ENCODE peak calls at places on chromosomes 5 and 9, in four cellular contexts. S is heart left ventricle, Q is left ventricle myocardium inferior, Z is HCT116. K is an unnamed sample.

GRCh38 chr5:103648086-103648485 is 85.5 kb upstream of the NUDT12 start:
- DNase-seq in S (no peak), Q (no peak), Z (no peak), K (no peak)

GRCh38 chr9:132556226-132556625 is 26.2 kb upstream of the BARHL1 start:
- DNase-seq in S (no peak), Q (no peak), Z (no peak), K (no peak)

GRCh38 chr5:27472000-27472763 is 433.8 kb upstream of the CDH9 start:
- DNase-seq in S (no peak), Q (no peak), Z (no peak), K (no peak)

GRCh38 chr9:79352322-79352721 is 219.4 kb upstream of the TLE4 start:
- DNase-seq in S (no peak), Q (no peak), Z (no peak), K (no peak)

GRCh38 chr5:126043684-126044083 is 379.5 kb upstream of the GRAMD2B start:
- DNase-seq in S (no peak), Q (no peak), Z (no peak), K (no peak)

GRCh38 chr9:126225611-126226609 is 100.7 kb upstream of the MVB12B start:
- DNase-seq in S (no peak), Q (no peak), Z (no peak), K (no peak)

GRCh38 chr5:13553896-13554295 is 390.6 kb downstream of the DNAH5 start:
- DNase-seq in S (no peak), Q (no peak), Z (no peak), K (peak; percentile 61)

GRCh38 chr5:145908206-145908945 is 28.0 kb upstream of the SH3RF2 start:
- DNase-seq in S (no peak), Q (no peak), Z (peak; percentile 18), K (no peak)

GRCh38 chr9:120109242-120109641 is 470.7 kb downstream of the CDK5RAP2 start:
- DNase-seq in S (no peak), Q (no peak), Z (peak; percentile 44), K (no peak)

GRCh38 chr9:138021251-138022056 is 143.9 kb downstream of the CACNA1B start:
- DNase-seq in S (no peak), Q (no peak), Z (no peak), K (no peak)

GRCh38 chr9:138022756-138023393 is 145.3 kb downstream of the CACNA1B start:
- DNase-seq in S (no peak), Q (no peak), Z (no peak), K (no peak)

GRCh38 chr9:138020795-138021182 is 143.2 kb downstream of the CACNA1B start:
- DNase-seq in S (no peak), Q (no peak), Z (no peak), K (peak; percentile 59)

GRCh38 chr9:138023394-138024124 is 146.0 kb downstream of the CACNA1B start:
- DNase-seq in S (no peak), Q (no peak), Z (no peak), K (no peak)

GRCh38 chr9:138022121-138022741 is 144.6 kb downstream of the CACNA1B start:
- DNase-seq in S (no peak), Q (no peak), Z (peak; percentile 40), K (no peak)
- TF ChIP-seq CTCF in S (peak; percentile 32), Q (peak; percentile 43), Z (peak; percentile 68), K (no peak)

DNA sequence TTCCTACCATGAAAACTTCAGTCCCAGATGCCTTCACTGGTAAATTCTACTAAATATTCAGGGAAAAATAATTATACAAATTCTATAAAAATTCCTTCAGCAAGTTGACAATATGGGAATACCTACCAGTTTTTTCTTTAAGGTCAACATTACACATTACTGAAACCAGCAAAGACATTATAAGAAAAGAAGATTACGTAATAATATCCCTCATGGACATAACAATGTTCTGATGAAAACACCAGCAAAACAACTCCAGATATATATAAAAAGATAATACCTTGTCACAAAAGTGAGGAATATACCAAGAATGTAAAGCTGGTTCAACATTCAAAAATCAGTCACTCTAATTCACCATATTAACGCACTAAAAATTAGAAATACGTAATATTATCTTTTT is 507.9 kb downstream of the DMRTA1 start:
- DNase-seq in S (no peak), Q (no peak), Z (no peak), K (no peak)
- H3K27ac ChIP-seq in S (no peak overlapping the region), Q (no peak overlapping the region), Z (no peak overlapping the region), K (no peak overlapping the region)

GRCh38 chr9:35115680-35116538 is at the start of gene ATOSB:
- DNase-seq in S (peak; percentile 96), Q (peak; percentile 97), Z (peak; percentile 93), K (peak; percentile 100)
- H3K4me3 ChIP-seq in S (peak within 1 kb of the TSS; percentile 49), Q (peak within 1 kb of the TSS; percentile 74), Z (peak within 1 kb of the TSS; percentile 68), K (peak within 1 kb of the TSS; percentile 85)

GRCh38 chr5:119746984-119747383 is 117.6 kb downstream of the FAM170A start:
- DNase-seq in S (no peak), Q (no peak), Z (no peak), K (no peak)
- TF ChIP-seq CTCF in S (no peak), Q (no peak), Z (no peak), K (no peak)

GRCh38 chr5:143445726-143446125 is 42.2 kb upstream of the NR3C1 start:
- DNase-seq in S (no peak), Q (no peak), Z (no peak), K (no peak)
- H3K27ac ChIP-seq in S (no peak overlapping the region), Q (no peak overlapping the region), Z (no peak overlapping the region), K (no peak overlapping the region)

GRCh38 chr5:155780274-155780673 is 546.7 kb upstream of the SGCD start:
- DNase-seq in S (no peak), Q (no peak), Z (no peak), K (no peak)
- H3K4me3 ChIP-seq in S (no peak overlapping the region), Q (no peak overlapping the region), Z (no peak overlapping the region), K (no peak overlapping the region)

GRCh38 chr5:179147991-179148702 is 88.0 kb downstream of the ZNF354C start:
- DNase-seq in S (no peak), Q (peak; percentile 0), Z (no peak), K (peak; percentile 62)

GRCh38 chr5:179149278-179149677 is 89.1 kb downstream of the ZNF354C start:
- DNase-seq in S (no peak), Q (no peak), Z (no peak), K (no peak)

GRCh38 chr5:179146277-179146676 is 86.1 kb downstream of the ZNF354C start:
- DNase-seq in S (no peak), Q (no peak), Z (no peak), K (peak; percentile 54)

GRCh38 chr5:179150011-179150410 is 89.8 kb downstream of the ZNF354C start:
- DNase-seq in S (no peak), Q (no peak), Z (no peak), K (no peak)

DNA sequence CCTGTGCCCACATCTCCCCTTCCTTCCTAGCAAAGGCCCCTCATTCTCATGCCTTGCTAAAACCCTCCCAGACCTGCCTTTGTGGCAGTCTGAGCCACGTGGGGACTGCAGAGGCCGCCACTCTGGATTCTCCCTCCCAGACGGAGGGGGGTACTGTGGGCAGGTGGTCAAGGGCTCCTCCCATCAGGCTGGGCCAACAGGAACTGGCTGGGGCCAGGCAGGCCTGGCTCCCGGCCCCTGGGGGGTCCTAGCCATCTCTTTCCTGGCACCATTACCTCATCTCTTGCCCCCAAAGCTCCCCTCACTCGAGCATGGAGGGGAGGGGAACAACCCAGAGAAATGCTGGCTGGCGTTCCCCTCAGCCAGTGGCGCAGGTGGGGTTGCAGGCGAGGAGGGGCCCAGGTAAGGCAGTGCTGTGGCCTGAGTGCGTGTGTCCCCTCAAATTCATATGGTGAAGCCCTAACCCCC is 88.6 kb downstream of the ZNF354C start:
- DNase-seq in S (no peak), Q (no peak), Z (no peak), K (peak; percentile 32)
- TF ChIP-seq CTCF in S (no peak), Q (no peak), Z (no peak), K (no peak)

K was measured in left lung.